ENCODE peak calls at places on chromosomes 1 and 21, in seven cellular contexts. R is neural progenitor cell; U is effector memory CD4-positive, alpha-beta T cell; V is heart right ventricle; G is naive thymus-derived CD4-positive, alpha-beta T cell; A is tibial artery; Y is right lobe of liver. N is an unnamed sample.

GRCh38 chr1:43688594-43689000 is 18.7 kb upstream of the ST3GAL3 start:
- DNase-seq in R (no peak), U (no peak), V (no peak), G (no peak), A (no peak), Y (no peak), N (no peak)

GRCh38 chr1:166350490-166350889 is 183.7 kb upstream of the FAM78B start:
- DNase-seq in R (no peak), U (no peak), V (no peak), G (no peak), A (no peak), Y (no peak), N (no peak)

GRCh38 chr1:85465099-85465790 is at the start of gene DDAH1:
- DNase-seq in R (peak), U (no peak), V (peak), G (no peak), A (peak), Y (peak), N (no peak)

GRCh38 chr1:11961230-11961629 is 19.0 kb upstream of the MFN2 start:
- DNase-seq in R (no peak), U (no peak), V (no peak), G (no peak), A (no peak), Y (no peak), N (no peak)

GRCh38 chr1:91693542-91693941 is 192.4 kb downstream of the TGFBR3 start:
- DNase-seq in R (no peak), U (no peak), V (peak), G (no peak), A (peak), Y (no peak), N (no peak)

GRCh38 chr1:177281901-177282300 is 111.1 kb downstream of the BRINP2 start:
- DNase-seq in R (peak), U (no peak), V (no peak), G (no peak), A (no peak), Y (no peak), N (no peak)

GRCh38 chr1:83497563-83497962 is 501.4 kb downstream of the TTLL7 start:
- DNase-seq in R (peak), U (no peak), V (no peak), G (no peak), A (no peak), Y (no peak), N (no peak)

GRCh38 chr1:115056395-115056798 is 26.8 kb downstream of the TSHB start:
- DNase-seq in R (peak), U (no peak), V (no peak), G (no peak), A (no peak), Y (no peak), N (no peak)

GRCh38 chr1:8560611-8561544 is 243.0 kb downstream of the SLC45A1 start:
- DNase-seq in R (peak), U (no peak), V (no peak), G (peak), A (no peak), Y (no peak), N (peak)

GRCh38 chr1:182143825-182144661 is 82.5 kb upstream of the ZNF648 start:
- DNase-seq in R (peak), U (no peak), V (peak), G (no peak), A (peak), Y (peak), N (peak)

GRCh38 chr1:48823161-48823560 is 46.5 kb upstream of the BEND5 start:
- DNase-seq in R (no peak), U (no peak), V (peak), G (no peak), A (no peak), Y (peak), N (no peak)

DNA sequence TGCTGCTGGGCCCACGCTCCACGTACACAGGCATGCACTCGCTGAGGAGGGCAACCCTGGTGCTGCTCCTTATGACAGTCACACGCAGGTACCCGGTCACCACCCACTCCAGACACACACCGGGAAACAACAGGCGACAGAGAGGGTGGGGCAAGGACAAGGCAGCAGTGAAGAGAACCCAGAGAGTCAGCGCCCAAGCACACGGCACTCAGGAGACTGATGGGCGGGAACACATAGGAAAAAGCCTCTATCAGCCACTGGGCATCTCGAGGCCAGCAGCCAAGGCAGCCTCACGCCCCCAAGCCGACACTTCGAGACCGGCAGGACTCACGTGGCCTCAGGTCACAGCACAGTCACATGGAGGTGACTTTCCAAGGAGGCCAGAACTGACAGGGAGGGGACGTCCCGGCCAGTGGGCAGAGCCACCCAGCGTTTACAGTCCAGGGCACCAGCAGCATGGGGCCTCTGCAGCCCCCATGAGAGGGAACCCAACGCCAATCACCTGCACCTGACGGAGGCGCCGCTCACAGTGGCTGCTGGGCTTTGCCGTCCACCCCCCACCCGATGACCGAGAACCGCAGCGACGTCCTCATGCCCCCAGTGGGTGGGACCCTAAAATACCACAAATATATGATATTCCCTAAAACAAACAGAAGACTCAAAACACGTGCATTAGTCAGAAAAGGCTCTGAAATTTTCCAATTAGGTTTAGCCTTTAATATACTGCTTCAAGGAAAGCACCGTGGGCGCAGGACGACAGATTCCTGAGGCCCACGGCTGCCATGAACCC is 19.7 kb downstream of the PTTG1IP start:
- DNase-seq in R (no peak), U (no peak), V (peak), G (no peak), A (no peak), Y (no peak), N (no peak)
- H3K27ac ChIP-seq in R (no peak), U (peak), V (no peak), G (peak), A (no peak), Y (no peak), N (no peak)

DNA sequence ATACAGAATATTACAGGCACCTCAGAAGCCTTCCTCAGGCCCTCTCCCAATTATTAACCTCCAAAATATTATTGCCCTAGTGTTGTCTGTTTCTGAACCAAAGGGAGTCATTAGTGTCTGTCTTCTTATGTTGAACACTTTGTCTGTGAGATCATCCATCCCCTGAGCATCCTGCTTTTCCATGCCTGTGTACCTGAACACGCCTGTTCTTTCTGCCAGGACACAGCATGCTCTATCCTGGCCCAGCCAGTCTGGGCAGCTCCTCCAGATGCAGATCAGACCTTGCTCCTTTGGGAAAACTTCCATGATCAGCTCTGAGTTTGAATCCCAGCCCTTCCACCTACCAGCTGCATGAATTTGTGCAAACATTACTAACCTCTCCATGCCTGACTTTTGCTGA is 11.0 kb upstream of the CDC42 start:
- DNase-seq in R (no peak), U (no peak), V (no peak), G (no peak), A (no peak), Y (no peak), N (no peak)
- H3K27ac ChIP-seq in R (no peak), U (peak), V (no peak), G (peak), A (no peak), Y (no peak), N (no peak)

DNA sequence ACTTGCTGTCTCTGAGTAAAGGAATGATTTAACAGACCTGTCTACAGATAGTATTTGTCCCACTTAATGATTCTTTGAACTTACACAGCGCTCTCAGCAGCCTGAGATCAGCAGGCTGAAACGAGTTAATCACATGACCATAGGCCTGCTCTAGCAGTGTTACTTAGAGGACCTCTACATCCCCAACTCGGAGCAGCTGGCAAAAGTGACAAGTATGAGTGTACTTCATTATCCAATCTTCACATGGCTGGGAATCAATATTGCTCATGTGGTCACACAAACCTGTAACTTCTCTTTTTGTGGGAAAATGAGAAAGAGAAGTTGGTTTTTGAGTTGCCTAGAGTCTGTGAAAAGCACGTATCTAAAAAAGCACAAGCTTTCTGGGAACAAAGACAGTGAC is 11.4 kb upstream of the ATP13A2 start:
- DNase-seq in R (peak), U (no peak), V (no peak), G (no peak), A (no peak), Y (no peak), N (no peak)
- H3K27ac ChIP-seq in R (peak), U (no peak), V (no peak), G (no peak), A (no peak), Y (no peak), N (no peak)

DNA sequence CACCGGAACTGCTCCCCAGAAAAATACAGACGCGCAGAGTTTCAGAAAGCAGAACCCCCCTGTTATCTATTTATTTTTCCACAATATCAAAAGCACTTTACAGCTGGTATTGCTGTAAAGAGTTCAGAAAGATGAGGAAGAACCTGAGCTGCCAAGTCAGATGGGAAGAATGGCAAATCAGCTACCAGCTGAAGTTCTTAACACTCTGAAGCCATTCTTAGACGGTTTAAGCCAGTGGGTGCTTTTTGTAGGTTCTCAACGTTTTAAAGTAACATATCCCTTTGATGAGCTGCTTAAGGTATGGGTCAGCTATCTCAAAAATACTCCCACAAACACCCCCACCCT is 703 bp upstream of the AKIRIN1 start:
- DNase-seq in R (no peak), U (no peak), V (no peak), G (no peak), A (no peak), Y (no peak), N (no peak)
- H3K27ac ChIP-seq in R (peak), U (peak), V (peak), G (peak), A (peak), Y (peak), N (peak)